ENCODE peak calls at places on chromosomes 13 and 19, in seven cellular contexts. A is CD8-positive, alpha-beta memory T cell; H is Karpas-422; L is tibial artery; M is A549; P is uterus; J is ovary. G is an unnamed sample.
A peak's percentile ranks its signal among the peaks of the same experiment; 100 is the strongest.

GRCh38 chr13:79972066-79972569 is 368.8 kb downstream of the SPRY2 start:
- DNase-seq in J (no peak), M (no peak), A (no peak), L (no peak), H (no peak), P (no peak), G (no peak)

GRCh38 chr19:1286451-1286858 is 782 bp downstream of the EFNA2 start:
- DNase-seq in H (no peak), P (no peak), A (no peak), L (no peak), J (no peak), M (no peak), G (no peak)

GRCh38 chr13:113333076-113333475 is 30.9 kb downstream of the GRTP1 start:
- DNase-seq in J (no peak), H (no peak), A (no peak), M (no peak), L (no peak), P (no peak), G (no peak)

GRCh38 chr13:23654111-23655110 is 84.2 kb downstream of the TNFRSF19 start:
- DNase-seq in M (no peak), A (no peak), L (no peak), J (no peak), P (no peak), H (peak; percentile 38), G (no peak)

GRCh38 chr13:36345438-36346221 is 564 bp downstream of the SPART start:
- DNase-seq in P (peak; percentile 77), A (peak; percentile 46), M (peak; percentile 14), J (peak; percentile 88), H (no peak), L (peak; percentile 88), G (no peak)

GRCh38 chr13:110797230-110797877 is 83.9 kb downstream of the ING1 start:
- DNase-seq in A (no peak), J (no peak), P (no peak), M (no peak), L (peak; percentile 20), H (no peak), G (no peak)

GRCh38 chr19:55041627-55042343 is 3.7 kb upstream of the GP6 start:
- DNase-seq in H (no peak), J (no peak), M (no peak), L (no peak), A (no peak), P (no peak), G (no peak)

GRCh38 chr13:113813070-113813748 is 50.7 kb downstream of the GAS6 start:
- DNase-seq in M (no peak), L (no peak), J (no peak), P (no peak), H (no peak), A (no peak), G (no peak)

GRCh38 chr13:55000043-55000442 is 1971.4 kb downstream of the OLFM4 start:
- DNase-seq in J (no peak), M (no peak), L (no peak), H (no peak), A (no peak), P (no peak), G (peak; percentile 64)

GRCh38 chr19:14556662-14557188 is 15.1 kb downstream of the NDUFB7 start:
- DNase-seq in A (peak; percentile 61), M (peak; percentile 66), H (peak; percentile 92), P (peak; percentile 59), J (peak; percentile 58), L (peak; percentile 81), G (peak; percentile 76)
- H3K4me3 ChIP-seq in A (peak overlapping the region; percentile 35), M (no peak overlapping the region), H (no peak overlapping the region), P (no peak overlapping the region), J (no peak overlapping the region), L (peak overlapping the region; percentile 33), G (no peak overlapping the region)

DNA sequence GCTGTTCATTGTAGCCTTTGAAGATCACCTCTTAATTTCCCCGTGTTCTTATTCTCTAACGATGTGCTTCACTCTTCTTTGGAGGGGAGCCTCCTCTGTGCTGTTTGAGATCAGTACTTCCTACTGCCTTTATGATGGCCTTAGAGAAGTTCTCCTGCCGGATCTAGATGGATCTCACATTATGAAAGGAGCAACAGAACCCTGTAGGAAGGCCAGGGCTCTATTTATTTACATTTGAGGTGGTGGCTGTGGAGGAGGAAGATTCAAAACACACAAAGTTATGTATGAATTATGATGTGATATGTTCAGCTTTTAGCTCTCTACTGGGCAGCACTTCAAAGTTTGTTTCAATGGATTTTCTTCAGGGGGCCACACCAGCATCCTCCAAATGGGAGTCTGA is 322.3 kb downstream of the DLEU7 start:
- DNase-seq in A (no peak), J (no peak), M (no peak), P (no peak), H (no peak), L (no peak), G (no peak)
- H3K27ac ChIP-seq in A (no peak overlapping the region), J (peak overlapping the region; percentile 0), M (no peak overlapping the region), P (peak overlapping the region; percentile 36), H (peak overlapping the region; percentile 90), L (no peak overlapping the region), G (no peak overlapping the region)

GRCh38 chr19:36573948-36574726 is 1.0 kb upstream of the ZNF529 start:
- DNase-seq in M (no peak), J (no peak), A (no peak), P (no peak), H (no peak), L (no peak), G (no peak)

GRCh38 chr19:36572593-36573019 is 486 bp downstream of the ZNF529 start:
- DNase-seq in P (no peak), M (no peak), J (no peak), A (no peak), L (no peak), H (no peak), G (no peak)

GRCh38 chr19:36573020-36573947 is at the start of gene ZNF529:
- DNase-seq in J (peak; percentile 88), H (peak; percentile 96), A (peak; percentile 93), P (peak; percentile 82), L (peak; percentile 92), M (peak; percentile 93), G (peak; percentile 88)

GRCh38 chr19:36577271-36577996 is 4.3 kb upstream of the ZNF529 start:
- DNase-seq in H (no peak), M (no peak), A (no peak), J (no peak), P (no peak), L (no peak), G (no peak)

GRCh38 chr19:36574762-36575161 is 1.7 kb upstream of the ZNF529 start:
- DNase-seq in L (no peak), M (no peak), A (no peak), J (no peak), P (no peak), H (no peak), G (no peak)
- H3K4me3 ChIP-seq in L (peak overlapping the region; percentile 94), M (no peak overlapping the region), A (no peak overlapping the region), J (no peak overlapping the region), P (peak overlapping the region; percentile 60), H (peak overlapping the region; percentile 94), G (no peak overlapping the region)

GRCh38 chr13:98199480-98199879 is 22.4 kb upstream of the RNF113B start:
- DNase-seq in J (no peak), L (no peak), A (no peak), H (no peak), P (no peak), M (no peak), G (no peak)

GRCh38 chr13:98198683-98199082 is 21.6 kb upstream of the RNF113B start:
- DNase-seq in M (no peak), H (no peak), A (no peak), P (no peak), J (no peak), L (no peak), G (no peak)

GRCh38 chr13:98192008-98192407 is 14.9 kb upstream of the RNF113B start:
- DNase-seq in H (no peak), L (no peak), M (no peak), A (no peak), P (no peak), J (no peak), G (no peak)

GRCh38 chr13:98190889-98191444 is 13.9 kb upstream of the RNF113B start:
- DNase-seq in L (no peak), A (no peak), P (no peak), M (no peak), J (no peak), H (no peak), G (no peak)

GRCh38 chr13:98195054-98195791 is 18.2 kb upstream of the RNF113B start:
- DNase-seq in H (no peak), M (no peak), L (no peak), A (no peak), P (no peak), J (no peak), G (no peak)
- H3K27ac ChIP-seq in H (no peak overlapping the region), M (no peak overlapping the region), L (no peak overlapping the region), A (no peak overlapping the region), P (no peak overlapping the region), J (no peak overlapping the region), G (no peak overlapping the region)